ENCODE peak calls at places on chromosome 1, in eight cellular contexts. Z is fibroblast of lung, C is A549, D is neural progenitor cell, K is coronary artery, L is psoas muscle, T is epithelial cell of esophagus, X is small intestine. I is an unnamed sample.

GRCh38 chr1:202586018-202586821 is 124.0 kb downstream of the SYT2 start:
- DNase-seq in D (no peak), Z (peak; percentile 61), X (no peak), C (no peak), T (peak; percentile 49), K (no peak), L (peak; percentile 47), I (no peak)

GRCh38 chr1:54337928-54338327 is 68.3 kb downstream of the SSBP3 start:
- DNase-seq in D (no peak), T (no peak), C (no peak), X (peak; percentile 26), Z (no peak), L (no peak), K (no peak), I (no peak)

GRCh38 chr1:217948741-217949140 is 317.6 kb downstream of the SPATA17 start:
- DNase-seq in X (no peak), C (no peak), Z (peak; percentile 4), L (no peak), K (no peak), T (no peak), D (no peak), I (no peak)

GRCh38 chr1:54671985-54672608 is 30.5 kb downstream of the MROH7 start:
- DNase-seq in X (peak; percentile 68), Z (peak; percentile 36), K (no peak), L (no peak), D (peak; percentile 77), T (peak; percentile 66), C (peak; percentile 40), I (peak; percentile 32)

GRCh38 chr1:29453502-29454240 is 217.3 kb downstream of the PTPRU start:
- DNase-seq in L (no peak), X (peak; percentile 12), T (peak; percentile 36), Z (peak; percentile 48), D (peak; percentile 83), C (peak; percentile 58), K (no peak), I (no peak)

GRCh38 chr1:36557041-36558000 is 74.6 kb upstream of the CSF3R start:
- DNase-seq in Z (no peak), C (no peak), X (no peak), L (no peak), D (no peak), K (peak; percentile 47), T (no peak), I (no peak)

GRCh38 chr1:241156231-241156965 is 200.6 kb downstream of the RGS7 start:
- DNase-seq in X (peak; percentile 94), Z (peak; percentile 48), C (peak; percentile 12), K (no peak), T (peak; percentile 64), D (no peak), L (no peak), I (peak; percentile 54)

GRCh38 chr1:89836997-89837909 is 16.4 kb downstream of the LRRC8D start:
- DNase-seq in T (no peak), Z (peak; percentile 44), D (no peak), X (peak; percentile 61), L (no peak), C (no peak), K (no peak), I (no peak)

GRCh38 chr1:41498809-41499208 is 14.3 kb upstream of the EDN2 start:
- DNase-seq in Z (peak; percentile 63), D (no peak), C (peak; percentile 48), X (peak; percentile 92), T (peak; percentile 61), L (peak; percentile 85), K (peak; percentile 90), I (peak; percentile 63)

GRCh38 chr1:201405484-201405831 is 6.3 kb upstream of the LAD1 start:
- DNase-seq in X (peak; percentile 96), T (no peak), L (no peak), Z (peak; percentile 17), C (peak; percentile 52), K (no peak), D (no peak), I (peak; percentile 52)

GRCh38 chr1:29685387-29685786 is 449.1 kb downstream of the PTPRU start:
- DNase-seq in D (no peak), T (no peak), Z (no peak), X (no peak), L (no peak), C (no peak), K (peak; percentile 35), I (no peak)

GRCh38 chr1:153404768-153405167 is 11.6 kb upstream of the S100A7A start:
- DNase-seq in X (peak; percentile 6), Z (no peak), K (peak; percentile 63), C (peak; percentile 47), T (no peak), L (peak; percentile 28), D (peak; percentile 24), I (no peak)

GRCh38 chr1:194013561-194013960 is 827.1 kb upstream of the B3GALT2 start:
- DNase-seq in C (no peak), X (no peak), D (no peak), K (no peak), T (peak; percentile 71), Z (peak; percentile 12), L (no peak), I (no peak)

GRCh38 chr1:169070547-169070946 is 35.9 kb upstream of the ATP1B1 start:
- DNase-seq in D (no peak), X (no peak), C (no peak), Z (no peak), L (no peak), T (peak; percentile 34), K (no peak), I (no peak)

GRCh38 chr1:56330400-56331026 is 248.8 kb downstream of the PLPP3 start:
- DNase-seq in D (no peak), C (no peak), X (no peak), K (no peak), Z (peak; percentile 74), L (no peak), T (peak; percentile 18), I (no peak)

GRCh38 chr1:110565565-110565964 is 40.6 kb downstream of the KCNA2 start:
- DNase-seq in L (no peak), D (peak; percentile 10), K (no peak), C (no peak), T (no peak), Z (no peak), X (no peak), I (no peak)

DNA sequence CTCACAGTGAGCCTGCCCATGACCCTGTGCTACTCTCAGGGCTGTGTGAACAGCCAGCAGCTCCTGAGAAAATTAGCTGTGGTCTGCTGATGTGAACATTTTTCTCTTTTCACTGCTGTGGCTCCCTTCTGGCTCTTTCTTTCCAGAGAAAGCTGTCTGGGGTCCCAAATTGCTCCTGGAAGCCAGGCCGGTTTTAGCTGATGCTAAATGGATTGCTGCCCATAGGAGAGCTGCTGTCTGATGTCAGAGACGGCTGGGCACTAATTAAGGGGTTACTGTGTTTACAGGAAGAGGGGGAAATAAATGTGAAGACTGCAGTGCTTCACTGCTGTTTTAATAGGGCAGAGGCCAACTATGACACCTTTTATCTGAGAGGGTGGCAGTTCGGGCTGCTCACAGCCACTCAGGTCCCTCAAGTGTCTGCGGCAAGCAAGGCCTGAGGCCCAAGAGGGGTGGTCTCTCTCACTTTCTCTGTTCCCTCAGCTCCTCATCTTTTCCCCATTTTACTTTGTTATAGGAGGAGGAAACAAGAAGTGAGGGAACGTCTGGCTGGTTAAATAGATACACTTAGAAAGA is 106.0 kb upstream of the GNG12 start:
- DNase-seq in D (no peak), Z (no peak), L (no peak), K (no peak), X (no peak), C (no peak), T (no peak), I (no peak)
- H3K4me3 ChIP-seq in D (no peak overlapping the region), Z (no peak overlapping the region), L (no peak overlapping the region), K (no peak overlapping the region), X (no peak overlapping the region), C (no peak overlapping the region), T (no peak overlapping the region), I (no peak overlapping the region)

GRCh38 chr1:178434360-178434759 is 62.4 kb downstream of the CLEC20A start:
- DNase-seq in K (no peak), T (peak; percentile 81), L (no peak), D (no peak), Z (no peak), X (no peak), C (no peak), I (no peak)
- H3K4me3 ChIP-seq in K (no peak overlapping the region), T (no peak overlapping the region), L (no peak overlapping the region), D (no peak overlapping the region), Z (no peak overlapping the region), X (no peak overlapping the region), C (no peak overlapping the region), I (no peak overlapping the region)

DNA sequence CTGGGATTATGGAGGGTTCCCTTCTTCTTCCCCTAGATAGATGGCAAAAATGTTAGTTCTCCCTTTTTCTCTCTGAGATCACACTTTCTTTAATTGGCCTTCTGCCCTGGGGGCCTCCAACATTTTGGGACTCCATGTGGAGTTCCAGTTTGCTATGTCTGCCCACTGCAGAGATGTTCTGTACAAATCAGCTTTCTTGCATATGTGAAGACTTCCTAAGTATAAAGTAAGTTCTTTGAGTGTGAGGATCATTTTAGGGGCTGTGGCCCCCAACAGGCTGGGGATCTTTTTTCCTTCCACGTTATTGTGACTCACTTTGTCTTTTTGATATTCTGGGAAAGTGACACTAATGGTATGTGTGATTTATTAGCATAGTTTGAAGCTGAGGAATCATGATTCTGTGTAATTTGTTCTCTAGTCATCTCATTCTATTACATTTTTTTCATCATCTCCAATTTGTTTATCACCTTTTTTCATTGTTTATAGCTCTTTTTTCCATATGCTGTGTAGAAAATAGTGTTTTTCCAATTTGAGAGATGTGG is 48.2 kb downstream of the HHAT start:
- DNase-seq in Z (peak; percentile 83), L (no peak), K (no peak), D (no peak), X (no peak), C (no peak), T (no peak), I (no peak)
- H3K4me3 ChIP-seq in Z (no peak overlapping the region), L (no peak overlapping the region), K (no peak overlapping the region), D (no peak overlapping the region), X (no peak overlapping the region), C (no peak overlapping the region), T (no peak overlapping the region), I (no peak overlapping the region)

GRCh38 chr1:230248876-230249275 is 177.3 kb downstream of the PGBD5 start:
- DNase-seq in X (no peak), T (peak; percentile 44), L (no peak), C (no peak), K (no peak), Z (no peak), D (no peak), I (no peak)

GRCh38 chr1:230247921-230248778 is 178.0 kb downstream of the PGBD5 start:
- DNase-seq in D (no peak), C (no peak), T (no peak), L (no peak), X (no peak), Z (no peak), K (no peak), I (no peak)

GRCh38 chr1:230243146-230243545 is 176.1 kb downstream of the GALNT2 start:
- DNase-seq in D (no peak), K (no peak), T (no peak), X (no peak), C (no peak), L (no peak), Z (no peak), I (no peak)

GRCh38 chr1:230243583-230244377 is 176.7 kb downstream of the GALNT2 start:
- DNase-seq in Z (peak; percentile 82), L (no peak), C (no peak), K (no peak), X (no peak), D (no peak), T (peak; percentile 50), I (no peak)

GRCh38 chr1:230246551-230246950 is 179.5 kb downstream of the GALNT2 start:
- DNase-seq in C (no peak), X (no peak), Z (no peak), L (no peak), K (no peak), D (no peak), T (no peak), I (no peak)
- H3K4me3 ChIP-seq in C (no peak overlapping the region), X (no peak overlapping the region), Z (no peak overlapping the region), L (no peak overlapping the region), K (no peak overlapping the region), D (no peak overlapping the region), T (no peak overlapping the region), I (no peak overlapping the region)

I was measured in pancreas.